ENCODE peak calls at places on chromosomes 3 and 15, in six cellular contexts. W is A549, B is HepG2, S is K562, P is GM12878, O is endothelial cell of umbilical vein. L is an unnamed sample.

GRCh38 chr15:28914483-28915023 is 28.8 kb downstream of the APBA2 start:
- DNase-seq in S (no peak), O (no peak), B (no peak), P (no peak), W (no peak), L (no peak)

GRCh38 chr15:63474810-63475316 is 29.5 kb upstream of the USP3 start:
- DNase-seq in W (no peak), P (peak), O (no peak), B (peak), S (no peak), L (peak)

GRCh38 chr15:48177383-48177874 is 666 bp downstream of the MYEF2 start:
- DNase-seq in W (peak), B (no peak), P (peak), O (peak), S (no peak), L (no peak)

GRCh38 chr15:84819291-84819768 is 2.2 kb downstream of the ALPK3 start:
- DNase-seq in P (no peak), W (no peak), B (peak), O (peak), S (no peak), L (peak)

GRCh38 chr15:62900071-62900812 is 142.3 kb upstream of the TPM1 start:
- DNase-seq in P (no peak), O (peak), S (no peak), B (no peak), W (peak), L (peak)

GRCh38 chr15:100943074-100943473 is 23.9 kb downstream of the LRRK1 start:
- DNase-seq in B (no peak), W (no peak), P (no peak), O (no peak), S (no peak), L (no peak)

GRCh38 chr3:45170071-45170470 is 23.9 kb upstream of the CDCP1 start:
- DNase-seq in P (no peak), B (no peak), S (no peak), O (no peak), W (no peak), L (peak)

GRCh38 chr3:50573566-50574279 is 4.4 kb downstream of the HEMK1 start:
- DNase-seq in P (no peak), B (no peak), O (no peak), W (no peak), S (peak), L (no peak)

GRCh38 chr15:83282141-83282540 is 2.3 kb downstream of the BNC1 start:
- DNase-seq in O (no peak), P (no peak), B (no peak), W (no peak), S (no peak), L (no peak)

GRCh38 chr3:96959902-96960596 is 145.7 kb downstream of the EPHA6 start:
- DNase-seq in S (no peak), P (no peak), W (no peak), B (no peak), O (no peak), L (no peak)

GRCh38 chr3:73401058-73401457 is 223.7 kb downstream of the PDZRN3 start:
- DNase-seq in O (no peak), W (no peak), P (no peak), B (no peak), S (no peak), L (peak)

GRCh38 chr15:34708422-34708821 is 46.4 kb downstream of the GJD2 start:
- DNase-seq in W (peak), P (no peak), S (peak), B (peak), O (peak), L (peak)

GRCh38 chr3:118181274-118181673 is 853.4 kb downstream of the IGSF11 start:
- DNase-seq in W (no peak), P (no peak), B (no peak), S (no peak), O (no peak), L (no peak)

GRCh38 chr3:72535789-72536188 is 312.5 kb downstream of the SHQ1 start:
- DNase-seq in S (no peak), P (no peak), B (no peak), W (no peak), O (no peak), L (no peak)

GRCh38 chr3:141058996-141059395 is 7.8 kb downstream of the SPSB4 start:
- DNase-seq in P (no peak), O (no peak), S (no peak), W (no peak), B (no peak), L (no peak)

GRCh38 chr15:44101944-44102343 is 93.1 kb downstream of the FRMD5 start:
- DNase-seq in P (no peak), S (no peak), O (peak), W (no peak), B (peak), L (no peak)

GRCh38 chr3:29267231-29267630 is 13.6 kb upstream of the RBMS3 start:
- DNase-seq in W (no peak), O (no peak), P (no peak), B (no peak), S (no peak), L (no peak)

GRCh38 chr15:70435369-70435768 is 328.0 kb downstream of the UACA start:
- DNase-seq in W (no peak), S (no peak), O (no peak), P (no peak), B (no peak), L (no peak)

GRCh38 chr15:81152339-81152738 is 18.3 kb downstream of the CFAP161 start:
- DNase-seq in S (no peak), W (no peak), B (no peak), O (no peak), P (no peak), L (no peak)

GRCh38 chr15:62393196-62393595 is 228.1 kb upstream of the C2CD4B start:
- DNase-seq in S (no peak), B (no peak), O (no peak), W (no peak), P (no peak), L (no peak)

GRCh38 chr3:69880069-69880640 is 119.4 kb upstream of the SAMMSON start:
- DNase-seq in S (no peak), B (no peak), W (no peak), P (no peak), O (no peak), L (no peak)

GRCh38 chr3:188756241-188756640 is 415.5 kb upstream of the TPRG1 start:
- DNase-seq in W (no peak), S (no peak), O (no peak), P (no peak), B (no peak), L (no peak)

GRCh38 chr3:184604039-184604955 is 42.7 kb downstream of the EPHB3 start:
- DNase-seq in W (no peak), B (no peak), O (no peak), S (peak), P (no peak), L (peak)

GRCh38 chr15:33915571-33916407 is 52.5 kb upstream of the CHRM5 start:
- DNase-seq in W (no peak), S (peak), P (no peak), B (peak), O (no peak), L (peak)

GRCh38 chr3:127044996-127045395 is 62.1 kb downstream of the PLXNA1 start:
- DNase-seq in B (no peak), S (peak), P (no peak), O (no peak), W (peak), L (no peak)

GRCh38 chr3:13282528-13282985 is 137.6 kb downstream of the NUP210 start:
- DNase-seq in P (no peak), W (no peak), S (peak), B (no peak), O (no peak), L (peak)

GRCh38 chr3:135432402-135432801 is 533.1 kb upstream of the PPP2R3A start:
- DNase-seq in O (no peak), B (no peak), W (no peak), P (no peak), S (no peak), L (no peak)

GRCh38 chr3:126555795-126556636 is 2.7 kb downstream of the C3orf22 start:
- DNase-seq in O (no peak), B (no peak), S (no peak), P (no peak), W (no peak), L (no peak)

GRCh38 chr3:158166223-158166622 is 56.3 kb downstream of the RSRC1 start:
- DNase-seq in B (no peak), P (no peak), O (no peak), W (no peak), S (no peak), L (no peak)

GRCh38 chr3:52232279-52233107 is 6.5 kb downstream of the TWF2 start:
- DNase-seq in B (no peak), P (no peak), S (no peak), O (no peak), W (no peak), L (peak)

GRCh38 chr3:43369404-43370345 is 83.3 kb downstream of the SNRK start:
- DNase-seq in B (no peak), O (no peak), W (no peak), S (no peak), P (no peak), L (peak)

GRCh38 chr3:135806342-135806741 is 159.2 kb upstream of the PPP2R3A start:
- DNase-seq in B (no peak), O (no peak), W (no peak), P (no peak), S (no peak), L (no peak)

DNA sequence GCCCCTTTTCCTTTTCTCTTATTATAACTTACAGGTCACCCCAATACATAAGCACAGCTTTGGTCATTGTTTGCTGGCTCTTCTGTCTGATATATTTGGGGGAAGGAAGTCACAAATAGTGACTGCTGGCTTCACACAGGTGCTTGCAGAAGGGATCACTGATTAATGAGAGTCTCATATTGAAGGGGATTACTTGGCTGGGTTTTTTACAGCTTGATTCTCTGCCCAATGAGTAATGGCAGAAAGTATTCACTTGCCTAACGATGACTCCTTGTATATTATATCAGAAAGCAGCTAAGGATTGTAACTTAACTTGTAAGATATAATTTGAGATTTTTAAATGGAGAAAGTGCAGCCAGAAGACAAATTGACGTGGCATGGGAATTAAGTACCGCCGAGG is 119.3 kb upstream of the PFN2 start:
- DNase-seq in O (no peak), S (no peak), W (no peak), P (no peak), B (no peak), L (no peak)
- TF ChIP-seq MAX in O (no peak), S (no peak), W (no peak), P (no peak), B (no peak), L (no peak)

GRCh38 chr15:51266548-51266947 is 71.8 kb downstream of the CYP19A1 start:
- DNase-seq in S (no peak), B (no peak), W (no peak), O (no peak), P (no peak), L (no peak)

GRCh38 chr15:51267047-51267713 is 71.2 kb downstream of the CYP19A1 start:
- DNase-seq in W (no peak), S (no peak), P (no peak), B (no peak), O (no peak), L (peak)

GRCh38 chr15:51265037-51265555 is 73.3 kb downstream of the CYP19A1 start:
- DNase-seq in O (no peak), B (no peak), W (no peak), P (no peak), S (no peak), L (no peak)

GRCh38 chr15:51269496-51269895 is 68.9 kb downstream of the CYP19A1 start:
- DNase-seq in W (no peak), O (no peak), S (no peak), B (no peak), P (no peak), L (no peak)

GRCh38 chr15:51267714-51268105 is 70.7 kb downstream of the CYP19A1 start:
- DNase-seq in S (no peak), B (no peak), P (no peak), W (peak), O (no peak), L (peak)
- TF ChIP-seq MYC in S (no peak), B (no peak), P (no peak), W (no peak), O (no peak), L (peak)

GRCh38 chr15:73991260-73991659 is 835 bp downstream of the STOML1 start:
- DNase-seq in O (peak), S (no peak), B (no peak), W (no peak), P (no peak), L (no peak)

GRCh38 chr15:73988075-73988969 is 3.8 kb downstream of the STOML1 start:
- DNase-seq in W (no peak), S (no peak), B (no peak), O (no peak), P (no peak), L (no peak)

GRCh38 chr15:73991726-73992593 is at the start of gene STOML1:
- DNase-seq in B (peak), P (no peak), S (peak), O (peak), W (peak), L (peak)

GRCh38 chr15:73989001-73989798 is 2.9 kb downstream of the STOML1 start:
- DNase-seq in P (no peak), B (no peak), W (no peak), O (peak), S (no peak), L (peak)

DNA sequence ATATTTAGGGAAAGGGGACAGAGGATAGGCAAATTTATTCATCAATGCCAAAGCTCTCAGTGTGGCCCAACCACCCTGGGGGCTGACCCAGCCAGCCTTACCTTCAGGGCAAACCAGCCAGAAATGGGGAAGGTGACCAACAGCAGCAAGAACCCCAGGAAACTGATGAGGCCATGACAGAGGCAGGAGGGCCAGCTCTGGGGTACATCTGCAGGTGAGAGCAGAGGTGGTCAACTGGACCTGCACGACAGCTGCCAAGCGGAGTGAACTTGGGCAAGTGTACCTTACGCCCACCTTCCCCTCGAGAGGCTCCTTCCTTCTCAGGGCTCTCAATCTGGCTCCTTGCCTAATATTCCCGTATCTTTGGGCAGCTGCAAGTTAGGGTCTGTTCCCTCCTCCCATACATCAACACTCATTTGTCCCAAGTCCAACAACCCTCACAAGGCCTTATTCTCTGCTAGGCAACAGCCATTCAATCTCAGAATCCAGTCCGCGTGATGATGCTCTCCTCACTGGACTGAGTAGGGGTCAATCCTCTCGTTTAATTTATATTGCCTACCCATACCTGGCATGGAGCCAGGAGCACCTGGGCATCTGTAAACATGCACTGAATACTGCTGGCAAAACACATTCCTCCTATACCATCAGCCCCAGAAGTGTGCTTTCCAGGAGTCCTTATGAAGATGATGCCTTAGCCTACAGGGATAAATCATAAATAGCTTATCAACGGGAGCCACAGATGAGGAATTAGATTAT is 1.7 kb downstream of the STOML1 start:
- DNase-seq in S (no peak), O (no peak), P (no peak), W (no peak), B (no peak), L (no peak)
- H3K4me3 ChIP-seq in S (no peak), O (no peak), P (no peak), W (no peak), B (no peak), L (no peak)

GRCh38 chr3:4983739-4984510 is 4.7 kb downstream of the BHLHE40 start:
- DNase-seq in W (no peak), P (peak), B (no peak), O (peak), S (peak), L (peak)
- TF ChIP-seq MAX in W (peak), P (no peak), B (no peak), O (no peak), S (no peak), L (no peak)

GRCh38 chr15:89494006-89494405 is 2.4 kb downstream of the RHCG start:
- DNase-seq in B (no peak), O (no peak), P (no peak), W (no peak), S (no peak), L (no peak)

GRCh38 chr15:89492934-89493631 is 3.3 kb downstream of the RHCG start:
- DNase-seq in S (no peak), O (no peak), B (no peak), P (no peak), W (no peak), L (no peak)

GRCh38 chr15:89496155-89497098 is at the start of gene RHCG:
- DNase-seq in S (peak), O (peak), W (peak), P (no peak), B (peak), L (peak)

GRCh38 chr15:89495638-89496145 is 691 bp downstream of the RHCG start:
- DNase-seq in S (no peak), P (no peak), W (no peak), O (no peak), B (no peak), L (no peak)

GRCh38 chr15:89494941-89495637 is 1.3 kb downstream of the RHCG start:
- DNase-seq in S (peak), W (peak), B (no peak), P (no peak), O (no peak), L (peak)
- TF ChIP-seq MYC in S (no peak), W (no peak), B (no peak), P (no peak), O (no peak), L (no peak)

GRCh38 chr3:128609294-128609693 is 41.3 kb downstream of the RPN1 start:
- DNase-seq in S (no peak), P (no peak), O (no peak), W (no peak), B (no peak), L (no peak)
- H3K4me3 ChIP-seq in S (no peak), P (no peak), O (no peak), W (no peak), B (no peak), L (no peak)

GRCh38 chr15:75125935-75126334 is 75.7 kb upstream of the C15orf39 start:
- DNase-seq in O (no peak), P (no peak), B (no peak), S (no peak), W (no peak), L (no peak)

GRCh38 chr15:75121547-75121946 is 80.1 kb upstream of the C15orf39 start:
- DNase-seq in P (no peak), O (no peak), S (no peak), W (no peak), B (no peak), L (no peak)

GRCh38 chr15:75117993-75118392 is 83.7 kb upstream of the C15orf39 start:
- DNase-seq in W (no peak), P (no peak), O (no peak), S (no peak), B (no peak), L (no peak)

GRCh38 chr15:75127186-75127585 is 74.5 kb upstream of the C15orf39 start:
- DNase-seq in O (no peak), B (no peak), S (no peak), W (no peak), P (no peak), L (no peak)

GRCh38 chr15:75123395-75123794 is 78.3 kb upstream of the C15orf39 start:
- DNase-seq in P (no peak), W (no peak), O (no peak), B (no peak), S (no peak), L (peak)
- TF ChIP-seq MAX in P (no peak), W (no peak), O (no peak), B (no peak), S (no peak), L (no peak)

DNA sequence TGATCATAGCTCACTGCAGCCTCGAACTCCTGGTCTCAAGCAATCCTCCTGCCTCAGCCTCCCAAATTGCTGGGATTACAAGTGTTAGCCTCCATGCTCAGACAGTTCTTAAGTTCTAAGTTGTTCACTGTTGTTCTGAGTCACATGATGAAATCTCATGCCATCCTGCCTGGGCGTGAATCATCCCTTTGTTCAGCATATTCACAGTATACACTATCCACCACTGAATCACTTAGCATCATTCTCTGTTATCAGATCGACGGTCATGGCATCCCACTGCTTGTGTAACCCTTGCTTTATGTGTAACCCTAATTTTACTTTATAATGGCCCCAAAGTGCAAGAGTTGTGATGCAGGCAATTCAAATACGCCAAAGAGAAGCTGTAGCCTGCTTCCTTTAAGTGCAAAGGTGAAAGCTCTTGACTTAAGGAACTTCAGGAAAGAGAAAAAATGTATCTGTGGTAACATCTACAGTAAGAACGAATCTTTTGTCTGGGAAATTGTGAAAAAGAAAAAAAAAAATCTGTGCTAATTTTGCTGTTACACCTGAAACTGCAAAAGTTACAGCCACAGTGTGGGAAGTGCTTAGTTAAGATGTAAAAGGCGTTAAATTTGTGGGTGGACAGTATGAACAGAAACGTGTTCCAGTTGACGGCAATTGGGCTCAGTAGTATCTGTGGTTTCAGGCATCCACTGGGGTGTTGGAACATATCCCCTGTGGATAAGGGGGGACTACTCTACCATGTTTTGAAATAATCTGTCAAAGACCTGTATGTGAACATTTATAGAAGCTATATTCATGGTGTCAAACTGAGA is 80.6 kb downstream of the PCOLCE2 start:
- DNase-seq in S (no peak), W (peak), P (no peak), B (peak), O (peak), L (peak)
- TF ChIP-seq MYC in S (no peak), W (no peak), P (no peak), B (no peak), O (no peak), L (no peak)

GRCh38 chr15:26201177-26201858 is 338.2 kb upstream of the ATP10A start:
- DNase-seq in S (no peak), P (no peak), B (no peak), O (no peak), W (no peak), L (no peak)
- H3K4me3 ChIP-seq in S (no peak), P (no peak), B (no peak), O (no peak), W (no peak), L (no peak)

L was measured in NB4.